ENCODE peak calls at places on chromosomes 13 and 19, in seven cellular contexts. Q, I, S, K, X, A and G are unnamed samples.

GRCh38 chr13:106570354-106570822 is 2.5 kb upstream of the ARGLU1 start:
- DNase-seq in Q (peak; percentile 61), I (no peak), S (peak; percentile 48), K (peak; percentile 66), X (no peak), A (peak; percentile 84), G (peak; percentile 77)

GRCh38 chr13:41199526-41199925 is 5.2 kb upstream of the KBTBD7 start:
- DNase-seq in Q (no peak), I (no peak), S (no peak), K (no peak), X (no peak), A (no peak), G (no peak)

GRCh38 chr19:21908066-21908465 is 72.1 kb upstream of the ZNF43 start:
- DNase-seq in Q (no peak), I (no peak), S (no peak), K (no peak), X (no peak), A (no peak), G (no peak)

GRCh38 chr13:72585254-72585653 is 142.2 kb downstream of the MZT1 start:
- DNase-seq in Q (no peak), I (no peak), S (no peak), K (no peak), X (no peak), A (no peak), G (no peak)

GRCh38 chr13:83350569-83350968 is 531.7 kb downstream of the SLITRK1 start:
- DNase-seq in Q (peak; percentile 61), I (no peak), S (no peak), K (no peak), X (no peak), A (no peak), G (no peak)

GRCh38 chr19:33395561-33396550 is 22.3 kb downstream of the CEBPG start:
- DNase-seq in Q (peak; percentile 41), I (no peak), S (no peak), K (no peak), X (no peak), A (peak; percentile 78), G (no peak)

GRCh38 chr19:39506944-39507714 is 7.8 kb upstream of the SELENOV start:
- DNase-seq in Q (peak; percentile 67), I (peak; percentile 23), S (no peak), K (no peak), X (peak; percentile 34), A (no peak), G (peak; percentile 90)

GRCh38 chr19:46579286-46579944 is 21.7 kb upstream of the CALM3 start:
- DNase-seq in Q (no peak), I (no peak), S (no peak), K (no peak), X (no peak), A (no peak), G (no peak)

GRCh38 chr19:6995054-6995453 is 26.2 kb downstream of the MBD3L2B start:
- DNase-seq in Q (no peak), I (no peak), S (no peak), K (no peak), X (no peak), A (no peak), G (no peak)

GRCh38 chr13:30334663-30335386 is 27.5 kb upstream of the KATNAL1 start:
- DNase-seq in Q (peak; percentile 4), I (peak; percentile 4), S (peak; percentile 7), K (no peak), X (peak; percentile 30), A (no peak), G (no peak)